ENCODE peak calls at places on chromosomes 2 and 18, in ten cellular contexts. P, M, C, A, L, O, B, I, D and Z are unnamed samples.

GRCh38 chr18:32542221-32542798 is 71.6 kb upstream of the GAREM1 start:
- DNase-seq in P (no peak), M (no peak), C (no peak), A (no peak), L (peak), O (no peak), B (no peak), I (no peak), D (no peak), Z (no peak)

GRCh38 chr2:95122197-95122551 is 566 bp upstream of the MRPS5 start:
- DNase-seq in P (no peak), M (no peak), C (no peak), A (peak), L (no peak), O (no peak), B (no peak), I (no peak), D (no peak), Z (no peak)

GRCh38 chr2:13091463-13091862 is 374.7 kb downstream of the TRIB2 start:
- DNase-seq in P (no peak), M (no peak), C (no peak), A (no peak), L (peak), O (no peak), B (no peak), I (peak), D (no peak), Z (no peak)

GRCh38 chr18:11669948-11670275 is 19.2 kb upstream of the GNAL start:
- DNase-seq in P (no peak), M (no peak), C (no peak), A (no peak), L (no peak), O (no peak), B (no peak), I (no peak), D (no peak), Z (no peak)

GRCh38 chr2:25204190-25204838 is 35.9 kb upstream of the POMC start:
- DNase-seq in P (no peak), M (peak), C (peak), A (no peak), L (no peak), O (peak), B (no peak), I (no peak), D (no peak), Z (no peak)

GRCh38 chr2:226213717-226214116 is 585.9 kb downstream of the IRS1 start:
- DNase-seq in P (no peak), M (no peak), C (no peak), A (no peak), L (peak), O (peak), B (peak), I (peak), D (no peak), Z (no peak)

GRCh38 chr18:369224-370010 is 101.6 kb upstream of the THOC1 start:
- DNase-seq in P (no peak), M (no peak), C (no peak), A (no peak), L (peak), O (no peak), B (no peak), I (peak), D (no peak), Z (no peak)

GRCh38 chr2:113910110-113910717 is 20.3 kb downstream of the ACTR3 start:
- DNase-seq in P (peak), M (no peak), C (no peak), A (no peak), L (peak), O (no peak), B (no peak), I (peak), D (no peak), Z (peak)

GRCh38 chr18:21112140-21112473 is 494 bp upstream of the ROCK1 start:
- DNase-seq in P (peak), M (no peak), C (no peak), A (no peak), L (no peak), O (peak), B (no peak), I (no peak), D (no peak), Z (no peak)

GRCh38 chr2:241739651-241740050 is 5.2 kb downstream of the D2HGDH start:
- DNase-seq in P (peak), M (peak), C (no peak), A (no peak), L (peak), O (no peak), B (no peak), I (peak), D (no peak), Z (peak)

GRCh38 chr18:48732767-48733424 is 194.1 kb downstream of the CTIF start:
- DNase-seq in P (no peak), M (no peak), C (peak), A (no peak), L (no peak), O (no peak), B (no peak), I (no peak), D (no peak), Z (no peak)

GRCh38 chr18:63505566-63506335 is 29.0 kb downstream of the SERPINB5 start:
- DNase-seq in P (no peak), M (peak), C (peak), A (peak), L (peak), O (peak), B (peak), I (no peak), D (no peak), Z (no peak)

GRCh38 chr2:232523682-232524597 is 2.0 kb upstream of the CHRND start:
- DNase-seq in P (no peak), M (peak), C (no peak), A (peak), L (peak), O (peak), B (peak), I (peak), D (peak), Z (peak)

GRCh38 chr2:168538534-168538933 is 82.5 kb downstream of the CERS6 start:
- DNase-seq in P (no peak), M (no peak), C (no peak), A (no peak), L (peak), O (no peak), B (no peak), I (peak), D (no peak), Z (no peak)

GRCh38 chr2:109301746-109302145 is 172.7 kb downstream of the SH3RF3 start:
- DNase-seq in P (no peak), M (no peak), C (no peak), A (no peak), L (no peak), O (no peak), B (no peak), I (no peak), D (no peak), Z (no peak)

GRCh38 chr2:238103465-238104070 is 3.4 kb downstream of the ESPNL start:
- DNase-seq in P (no peak), M (no peak), C (no peak), A (no peak), L (no peak), O (no peak), B (no peak), I (no peak), D (peak), Z (no peak)

GRCh38 chr2:102788880-102789250 is 27.0 kb downstream of the TMEM182 start:
- DNase-seq in P (no peak), M (no peak), C (no peak), A (no peak), L (no peak), O (no peak), B (no peak), I (no peak), D (no peak), Z (no peak)